ENCODE peak calls at places on chromosome 13, in nine cellular contexts. F is right atrium auricular region, Q is H9, D is ascending aorta, T is Calu3, G is endothelial cell, V is GM12878, R is fibroblast of mammary gland, J is Caco-2. W is an unnamed sample.

GRCh38 chr13:76016799-76017198 is 380.7 kb downstream of the LMO7 start:
- DNase-seq in D (no peak), V (no peak), F (no peak), Q (peak; percentile 55), T (peak; percentile 9), R (peak; percentile 53), J (no peak), G (peak; percentile 51), W (peak; percentile 62)

GRCh38 chr13:31545616-31546015 is 193.7 kb upstream of the RXFP2 start:
- DNase-seq in T (no peak), V (no peak), F (no peak), Q (no peak), J (no peak), D (no peak), G (no peak), R (peak; percentile 66), W (peak; percentile 21)

GRCh38 chr13:48220592-48221300 is 12.3 kb upstream of the ITM2B start:
- DNase-seq in F (no peak), D (no peak), R (no peak), G (no peak), V (no peak), J (no peak), T (no peak), Q (no peak), W (no peak)

GRCh38 chr13:106371024-106371423 is 164.4 kb downstream of the EFNB2 start:
- DNase-seq in G (no peak), R (no peak), F (no peak), Q (no peak), T (no peak), V (no peak), J (no peak), D (no peak), W (no peak)

GRCh38 chr13:111298214-111298975 is 22.0 kb upstream of the TEX29 start:
- DNase-seq in Q (no peak), J (no peak), G (no peak), T (no peak), D (no peak), R (no peak), F (no peak), V (no peak), W (no peak)

GRCh38 chr13:97043302-97043701 is 49.0 kb upstream of the OXGR1 start:
- DNase-seq in F (no peak), T (no peak), V (no peak), J (no peak), R (peak; percentile 96), G (no peak), Q (no peak), D (no peak), W (no peak)

GRCh38 chr13:114077938-114078335 is 54.5 kb downstream of the RASA3 start:
- DNase-seq in V (no peak), F (no peak), G (peak; percentile 31), Q (no peak), J (peak; percentile 23), T (no peak), D (no peak), R (peak; percentile 66), W (no peak)

GRCh38 chr13:86945596-86945995 is 725.6 kb upstream of the SLITRK5 start:
- DNase-seq in V (no peak), T (no peak), J (no peak), D (no peak), Q (no peak), F (no peak), R (peak; percentile 0), G (no peak), W (peak; percentile 42)

DNA sequence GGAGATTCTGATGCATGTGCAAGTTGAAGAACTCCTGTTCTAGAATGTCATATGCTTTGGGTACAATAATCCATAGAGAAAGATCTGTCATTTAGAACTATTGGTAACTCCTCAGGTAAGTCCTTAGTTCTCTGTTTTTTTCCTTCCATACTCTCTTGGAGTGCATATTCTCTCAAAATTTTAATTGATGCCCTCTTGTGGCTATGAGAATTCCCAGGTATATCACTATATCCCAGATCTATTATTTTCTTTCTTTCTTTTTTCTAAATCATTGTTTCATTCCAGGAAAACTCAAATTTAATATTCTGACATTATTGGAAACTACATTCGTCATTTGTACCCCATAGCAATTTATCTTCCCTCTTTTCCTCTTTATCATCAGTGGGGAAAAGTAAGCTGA is 485.4 kb downstream of the KLF5 start:
- DNase-seq in J (no peak), R (no peak), F (no peak), T (no peak), D (no peak), Q (no peak), G (no peak), V (no peak), W (no peak)
- TF ChIP-seq CTCF in J (no peak), R (no peak), F (no peak), T (no peak), D (no peak), Q (peak; percentile 18), G (no peak), V (no peak), W (peak; percentile 19)

GRCh38 chr13:42883771-42884170 is 102.4 kb downstream of the FAM216B start:
- DNase-seq in G (no peak), R (peak; percentile 82), D (no peak), T (peak; percentile 1), J (peak; percentile 46), F (no peak), V (no peak), Q (no peak), W (peak; percentile 62)
- TF ChIP-seq CTCF in G (no peak), R (peak; percentile 19), D (no peak), T (no peak), J (no peak), F (peak; percentile 58), V (peak; percentile 9), Q (peak; percentile 31), W (peak; percentile 46)

GRCh38 chr13:24039621-24040475 is 120.7 kb upstream of the SPATA13 start:
- DNase-seq in J (no peak), G (no peak), D (no peak), T (no peak), F (no peak), R (no peak), Q (no peak), V (peak; percentile 48), W (no peak)
- TF ChIP-seq CTCF in J (no peak), G (no peak), D (no peak), T (no peak), F (no peak), R (no peak), Q (no peak), V (no peak), W (no peak)

GRCh38 chr13:51832471-51833152 is 12.4 kb downstream of the TMEM272 start:
- DNase-seq in G (no peak), R (peak; percentile 31), F (peak; percentile 59), Q (peak; percentile 46), T (no peak), J (no peak), V (no peak), D (no peak), W (peak; percentile 55)
- TF ChIP-seq CTCF in G (no peak), R (peak; percentile 30), F (peak; percentile 71), Q (peak; percentile 53), T (no peak), J (no peak), V (peak; percentile 44), D (peak; percentile 18), W (no peak)

GRCh38 chr13:78317030-78317429 is 286.3 kb downstream of the POU4F1 start:
- DNase-seq in Q (no peak), G (no peak), F (no peak), J (no peak), D (no peak), T (no peak), V (no peak), R (no peak), W (peak; percentile 21)
- TF ChIP-seq CTCF in Q (peak; percentile 62), G (no peak), F (peak; percentile 59), J (peak; percentile 23), D (no peak), T (no peak), V (no peak), R (peak; percentile 16), W (peak; percentile 37)

GRCh38 chr13:36819064-36819810 is at the start of gene RFXAP:
- DNase-seq in G (peak; percentile 94), R (peak; percentile 81), T (peak; percentile 86), J (peak; percentile 87), Q (peak; percentile 93), F (peak; percentile 85), V (peak; percentile 51), D (peak; percentile 45), W (peak; percentile 83)

GRCh38 chr13:36819811-36820140 is 754 bp downstream of the RFXAP start:
- DNase-seq in F (no peak), V (no peak), G (no peak), R (peak; percentile 36), D (no peak), J (no peak), T (no peak), Q (peak; percentile 38), W (peak; percentile 46)

GRCh38 chr13:36818483-36819063 is 449 bp upstream of the RFXAP start:
- DNase-seq in G (no peak), F (no peak), D (no peak), V (no peak), J (no peak), Q (no peak), T (no peak), R (peak; percentile 24), W (no peak)

GRCh38 chr13:36820222-36820621 is 1.2 kb downstream of the RFXAP start:
- DNase-seq in Q (no peak), D (no peak), G (no peak), R (no peak), V (peak; percentile 26), J (no peak), T (no peak), F (no peak), W (no peak)

GRCh38 chr13:36817996-36818395 is 1.0 kb upstream of the RFXAP start:
- DNase-seq in R (no peak), G (no peak), J (no peak), D (no peak), T (no peak), V (no peak), Q (no peak), F (no peak), W (no peak)
- TF ChIP-seq CTCF in R (no peak), G (no peak), J (no peak), D (no peak), T (no peak), V (no peak), Q (no peak), F (no peak), W (no peak)